ENCODE peak calls at places on chromosomes 2 and 18, in seven cellular contexts. H is SHP77; A is EH; D is type B pancreatic cell; Y is NCI-H1417; O is activated naive CD4-positive, alpha-beta T cell; J is astrocyte. X is an unnamed sample.

GRCh38 chr2:222196159-222196558 is 102.6 kb downstream of the PAX3 start:
- DNase-seq in H (no peak), Y (no peak), A (peak), J (peak), O (no peak), D (no peak), X (no peak)

GRCh38 chr2:15693926-15694588 is 102.4 kb downstream of the DDX1 start:
- DNase-seq in D (no peak), A (no peak), O (no peak), J (no peak), H (no peak), Y (no peak), X (no peak)

GRCh38 chr18:78021196-78021595 is 771.5 kb downstream of the GALR1 start:
- DNase-seq in D (no peak), O (no peak), A (no peak), J (no peak), H (no peak), Y (peak), X (peak)

GRCh38 chr2:71299507-71299906 is 32.1 kb upstream of the ZNF638 start:
- DNase-seq in J (peak), Y (peak), A (peak), O (no peak), H (no peak), D (no peak), X (no peak)

GRCh38 chr2:60560734-60561649 is 7.5 kb upstream of the BCL11A start:
- DNase-seq in D (no peak), H (peak), A (peak), O (no peak), J (no peak), Y (no peak), X (no peak)

GRCh38 chr2:118120001-118120400 is 31.7 kb downstream of the INSIG2 start:
- DNase-seq in O (no peak), Y (no peak), H (no peak), D (no peak), J (peak), A (peak), X (no peak)

GRCh38 chr2:11344342-11344955 is at the start of gene ROCK2:
- DNase-seq in A (peak), J (peak), Y (peak), H (peak), O (peak), D (peak), X (peak)

GRCh38 chr2:178194600-178195389 is 483 bp downstream of the OSBPL6 start:
- DNase-seq in D (peak), O (no peak), A (peak), Y (peak), J (peak), H (peak), X (peak)

GRCh38 chr2:142877265-142877756 is at the start of gene KYNU:
- DNase-seq in H (no peak), Y (no peak), O (no peak), J (no peak), D (no peak), A (no peak), X (no peak)

GRCh38 chr2:216533504-216534068 is 34.9 kb downstream of the RPL37A start:
- DNase-seq in A (no peak), Y (no peak), O (no peak), H (no peak), J (no peak), D (no peak), X (no peak)

GRCh38 chr18:10420561-10421352 is 33.7 kb upstream of the APCDD1 start:
- DNase-seq in H (no peak), J (peak), D (no peak), Y (no peak), A (peak), O (no peak), X (no peak)

GRCh38 chr18:3608488-3608887 is 158.5 kb downstream of the TGIF1 start:
- DNase-seq in H (no peak), Y (no peak), A (no peak), D (no peak), J (no peak), O (no peak), X (no peak)

GRCh38 chr2:179422037-179422643 is 157.5 kb upstream of the SESTD1 start:
- DNase-seq in O (peak), Y (peak), D (no peak), J (peak), H (peak), A (peak), X (peak)

GRCh38 chr2:236871500-236872001 is 214.1 kb upstream of the COPS8 start:
- DNase-seq in O (no peak), Y (no peak), H (peak), J (peak), A (peak), D (peak), X (no peak)

GRCh38 chr2:237774811-237775553 is 23.6 kb upstream of the RBM44 start:
- DNase-seq in H (peak), O (no peak), A (peak), Y (peak), D (no peak), J (peak), X (peak)

GRCh38 chr2:185618630-185619029 is 120.0 kb upstream of the FSIP2 start:
- DNase-seq in D (no peak), H (no peak), O (no peak), Y (no peak), A (no peak), J (peak), X (no peak)

GRCh38 chr18:22556271-22556990 is 138.7 kb upstream of the CTAGE1 start:
- DNase-seq in Y (no peak), O (no peak), H (peak), D (no peak), A (peak), J (peak), X (no peak)

GRCh38 chr2:151789055-151789834 is 39.0 kb downstream of the ARL5A start:
- DNase-seq in J (no peak), H (no peak), Y (no peak), O (no peak), D (no peak), A (no peak), X (no peak)

GRCh38 chr2:204665244-204665643 is 120.0 kb downstream of the PARD3B start:
- DNase-seq in J (peak), H (no peak), O (no peak), Y (no peak), D (no peak), A (peak), X (no peak)

GRCh38 chr2:152499921-152500320 is 164.9 kb downstream of the FMNL2 start:
- DNase-seq in J (peak), H (no peak), O (no peak), A (no peak), Y (no peak), D (no peak), X (no peak)

GRCh38 chr18:54296017-54296416 is 26.7 kb downstream of the POLI start:
- DNase-seq in Y (no peak), H (no peak), A (peak), O (no peak), D (no peak), J (peak), X (no peak)

GRCh38 chr2:144357623-144358400 is 162.1 kb downstream of the ZEB2 start:
- DNase-seq in O (no peak), A (peak), J (peak), H (no peak), D (no peak), Y (no peak), X (no peak)

GRCh38 chr18:45621068-45621511 is 5.8 kb downstream of the SLC14A2 start:
- DNase-seq in J (no peak), H (peak), Y (peak), A (peak), O (peak), D (no peak), X (peak)

GRCh38 chr2:8541223-8541622 is 140.6 kb upstream of the ID2 start:
- DNase-seq in Y (no peak), O (no peak), H (no peak), J (no peak), A (no peak), D (no peak), X (no peak)

GRCh38 chr2:237942512-237942897 is 24.3 kb upstream of the UBE2F start:
- DNase-seq in H (no peak), Y (no peak), A (no peak), J (no peak), O (no peak), D (no peak), X (no peak)

GRCh38 chr2:200765139-200765951 is 46.4 kb upstream of the BZW1 start:
- DNase-seq in J (peak), Y (no peak), O (no peak), A (peak), D (no peak), H (no peak), X (no peak)

GRCh38 chr2:216348909-216349308 is 23.4 kb downstream of the MARCHF4 start:
- DNase-seq in H (no peak), J (peak), D (no peak), A (peak), Y (no peak), O (no peak), X (no peak)

GRCh38 chr2:27314709-27315108 is 6.5 kb upstream of the UCN start:
- DNase-seq in J (no peak), D (no peak), Y (no peak), H (no peak), O (no peak), A (no peak), X (no peak)

GRCh38 chr2:229287836-229288235 is 16.7 kb upstream of the PID1 start:
- DNase-seq in A (no peak), Y (no peak), D (no peak), H (no peak), J (no peak), O (no peak), X (no peak)

GRCh38 chr2:85058619-85058941 is 74.6 kb upstream of the TCF7L1 start:
- DNase-seq in O (no peak), J (no peak), A (no peak), H (no peak), Y (peak), D (no peak), X (no peak)

GRCh38 chr18:63216911-63217311 is 102.7 kb downstream of the BCL2 start:
- DNase-seq in A (no peak), J (no peak), H (no peak), O (no peak), D (no peak), Y (no peak), X (no peak)

GRCh38 chr2:75428627-75429026 is 132.1 kb downstream of the EVA1A start:
- DNase-seq in J (no peak), H (no peak), D (no peak), A (no peak), O (no peak), Y (no peak), X (no peak)